ENCODE peak calls at places on chromosomes 16 and 17, in nine cellular contexts. One of them, this sample, is unnamed.

GRCh38 chr17:7557825-7558543 is 566 bp upstream of the TNFSF13 start:
- DNase-seq in naive thymus-derived CD4-positive, alpha-beta T cell: no peak
- DNase-seq in heart left ventricle: peak; percentile 92
- DNase-seq in IMR-90: peak; percentile 49
- DNase-seq in breast epithelium: peak; percentile 95
- DNase-seq in stomach: peak; percentile 96
- DNase-seq in OCI-LY7: peak; percentile 33
- DNase-seq in CD8-positive, alpha-beta T cell: no peak
- DNase-seq in WERI-Rb-1: peak; percentile 30
- DNase-seq in this sample: no peak

GRCh38 chr16:31216552-31217530 is at the start of gene PYDC1:
- DNase-seq in stomach: no peak
- DNase-seq in breast epithelium: no peak
- DNase-seq in CD8-positive, alpha-beta T cell: no peak
- DNase-seq in naive thymus-derived CD4-positive, alpha-beta T cell: no peak
- DNase-seq in IMR-90: no peak
- DNase-seq in heart left ventricle: no peak
- DNase-seq in OCI-LY7: no peak
- DNase-seq in WERI-Rb-1: no peak
- DNase-seq in this sample: no peak

GRCh38 chr17:81035389-81036127 is 607 bp downstream of the BAIAP2 start:
- DNase-seq in stomach: no peak
- DNase-seq in CD8-positive, alpha-beta T cell: no peak
- DNase-seq in heart left ventricle: peak; percentile 69
- DNase-seq in IMR-90: no peak
- DNase-seq in breast epithelium: no peak
- DNase-seq in OCI-LY7: no peak
- DNase-seq in naive thymus-derived CD4-positive, alpha-beta T cell: no peak
- DNase-seq in WERI-Rb-1: peak; percentile 56
- DNase-seq in this sample: no peak

GRCh38 chr16:86508947-86509758 is 1.2 kb upstream of the FOXF1 start:
- DNase-seq in breast epithelium: no peak
- DNase-seq in naive thymus-derived CD4-positive, alpha-beta T cell: no peak
- DNase-seq in IMR-90: peak; percentile 89
- DNase-seq in CD8-positive, alpha-beta T cell: no peak
- DNase-seq in stomach: no peak
- DNase-seq in WERI-Rb-1: no peak
- DNase-seq in heart left ventricle: peak; percentile 82
- DNase-seq in OCI-LY7: no peak
- DNase-seq in this sample: no peak

GRCh38 chr17:45852535-45853297 is 8.0 kb downstream of the SPPL2C start:
- DNase-seq in OCI-LY7: peak; percentile 63
- DNase-seq in CD8-positive, alpha-beta T cell: peak; percentile 31
- DNase-seq in stomach: peak; percentile 63
- DNase-seq in heart left ventricle: no peak
- DNase-seq in breast epithelium: no peak
- DNase-seq in WERI-Rb-1: peak; percentile 76
- DNase-seq in IMR-90: peak; percentile 55
- DNase-seq in naive thymus-derived CD4-positive, alpha-beta T cell: peak; percentile 36
- DNase-seq in this sample: peak; percentile 32

GRCh38 chr16:75810998-75811634 is 84.8 kb upstream of the CPHXL start:
- DNase-seq in breast epithelium: no peak
- DNase-seq in stomach: no peak
- DNase-seq in naive thymus-derived CD4-positive, alpha-beta T cell: no peak
- DNase-seq in WERI-Rb-1: no peak
- DNase-seq in IMR-90: no peak
- DNase-seq in CD8-positive, alpha-beta T cell: no peak
- DNase-seq in OCI-LY7: no peak
- DNase-seq in heart left ventricle: no peak
- DNase-seq in this sample: no peak

GRCh38 chr17:32136856-32137255 is 5.4 kb upstream of the RHOT1 start:
- DNase-seq in breast epithelium: no peak
- DNase-seq in OCI-LY7: peak; percentile 19
- DNase-seq in heart left ventricle: no peak
- DNase-seq in IMR-90: no peak
- DNase-seq in WERI-Rb-1: no peak
- DNase-seq in stomach: no peak
- DNase-seq in CD8-positive, alpha-beta T cell: no peak
- DNase-seq in naive thymus-derived CD4-positive, alpha-beta T cell: no peak
- DNase-seq in this sample: no peak

GRCh38 chr16:65105173-65105572 is 16.7 kb downstream of the CDH11 start:
- DNase-seq in stomach: no peak
- DNase-seq in heart left ventricle: no peak
- DNase-seq in IMR-90: peak; percentile 20
- DNase-seq in naive thymus-derived CD4-positive, alpha-beta T cell: no peak
- DNase-seq in WERI-Rb-1: no peak
- DNase-seq in OCI-LY7: no peak
- DNase-seq in CD8-positive, alpha-beta T cell: no peak
- DNase-seq in breast epithelium: no peak
- DNase-seq in this sample: no peak

GRCh38 chr17:7380321-7380720 is 568 bp upstream of the TNK1 start:
- DNase-seq in breast epithelium: peak; percentile 89
- DNase-seq in naive thymus-derived CD4-positive, alpha-beta T cell: no peak
- DNase-seq in WERI-Rb-1: no peak
- DNase-seq in stomach: peak; percentile 80
- DNase-seq in IMR-90: peak; percentile 47
- DNase-seq in CD8-positive, alpha-beta T cell: no peak
- DNase-seq in heart left ventricle: no peak
- DNase-seq in OCI-LY7: no peak
- DNase-seq in this sample: no peak

GRCh38 chr17:2435181-2435741 is 34.4 kb upstream of the MNT start:
- DNase-seq in WERI-Rb-1: no peak
- DNase-seq in heart left ventricle: no peak
- DNase-seq in OCI-LY7: no peak
- DNase-seq in naive thymus-derived CD4-positive, alpha-beta T cell: no peak
- DNase-seq in CD8-positive, alpha-beta T cell: no peak
- DNase-seq in breast epithelium: no peak
- DNase-seq in IMR-90: peak; percentile 31
- DNase-seq in stomach: no peak
- DNase-seq in this sample: no peak

GRCh38 chr17:13337864-13338371 is 263.8 kb downstream of the HS3ST3A1 start:
- DNase-seq in IMR-90: peak; percentile 78
- DNase-seq in WERI-Rb-1: peak; percentile 41
- DNase-seq in OCI-LY7: peak; percentile 48
- DNase-seq in breast epithelium: no peak
- DNase-seq in CD8-positive, alpha-beta T cell: no peak
- DNase-seq in heart left ventricle: no peak
- DNase-seq in naive thymus-derived CD4-positive, alpha-beta T cell: no peak
- DNase-seq in stomach: no peak
- DNase-seq in this sample: no peak

GRCh38 chr17:55267777-55268648 is 3.3 kb downstream of the HLF start:
- DNase-seq in IMR-90: no peak
- DNase-seq in naive thymus-derived CD4-positive, alpha-beta T cell: no peak
- DNase-seq in breast epithelium: no peak
- DNase-seq in heart left ventricle: no peak
- DNase-seq in CD8-positive, alpha-beta T cell: no peak
- DNase-seq in stomach: no peak
- DNase-seq in OCI-LY7: no peak
- DNase-seq in WERI-Rb-1: no peak
- DNase-seq in this sample: no peak

GRCh38 chr17:69818467-69818866 is 256.6 kb upstream of the KCNJ16 start:
- DNase-seq in WERI-Rb-1: no peak
- DNase-seq in OCI-LY7: no peak
- DNase-seq in breast epithelium: no peak
- DNase-seq in stomach: no peak
- DNase-seq in heart left ventricle: no peak
- DNase-seq in naive thymus-derived CD4-positive, alpha-beta T cell: no peak
- DNase-seq in IMR-90: peak; percentile 30
- DNase-seq in CD8-positive, alpha-beta T cell: no peak
- DNase-seq in this sample: no peak

GRCh38 chr17:1787301-1787902 is 25.5 kb downstream of the SERPINF1 start:
- DNase-seq in breast epithelium: no peak
- DNase-seq in stomach: peak; percentile 43
- DNase-seq in WERI-Rb-1: no peak
- DNase-seq in naive thymus-derived CD4-positive, alpha-beta T cell: no peak
- DNase-seq in CD8-positive, alpha-beta T cell: no peak
- DNase-seq in IMR-90: peak; percentile 96
- DNase-seq in OCI-LY7: no peak
- DNase-seq in heart left ventricle: no peak
- DNase-seq in this sample: no peak

GRCh38 chr17:79027925-79028491 is 4.0 kb downstream of the C1QTNF1 start:
- DNase-seq in naive thymus-derived CD4-positive, alpha-beta T cell: no peak
- DNase-seq in heart left ventricle: peak; percentile 61
- DNase-seq in OCI-LY7: no peak
- DNase-seq in WERI-Rb-1: no peak
- DNase-seq in stomach: no peak
- DNase-seq in breast epithelium: peak; percentile 53
- DNase-seq in CD8-positive, alpha-beta T cell: no peak
- DNase-seq in IMR-90: no peak
- DNase-seq in this sample: no peak

GRCh38 chr17:83182620-83183063 is 103.2 kb downstream of the METRNL start:
- DNase-seq in heart left ventricle: no peak
- DNase-seq in breast epithelium: peak; percentile 50
- DNase-seq in OCI-LY7: no peak
- DNase-seq in IMR-90: no peak
- DNase-seq in CD8-positive, alpha-beta T cell: no peak
- DNase-seq in stomach: no peak
- DNase-seq in WERI-Rb-1: peak; percentile 9
- DNase-seq in naive thymus-derived CD4-positive, alpha-beta T cell: no peak
- DNase-seq in this sample: no peak

GRCh38 chr16:49876716-49877129 is 20.8 kb upstream of the ZNF423 start:
- DNase-seq in heart left ventricle: peak; percentile 89
- DNase-seq in breast epithelium: peak; percentile 59
- DNase-seq in IMR-90: no peak
- DNase-seq in CD8-positive, alpha-beta T cell: no peak
- DNase-seq in stomach: peak; percentile 68
- DNase-seq in WERI-Rb-1: peak; percentile 74
- DNase-seq in OCI-LY7: no peak
- DNase-seq in naive thymus-derived CD4-positive, alpha-beta T cell: no peak
- DNase-seq in this sample: no peak

GRCh38 chr16:14564323-14564722 is 65.7 kb downstream of the PARN start:
- DNase-seq in naive thymus-derived CD4-positive, alpha-beta T cell: no peak
- DNase-seq in stomach: peak; percentile 65
- DNase-seq in breast epithelium: no peak
- DNase-seq in IMR-90: no peak
- DNase-seq in WERI-Rb-1: no peak
- DNase-seq in heart left ventricle: no peak
- DNase-seq in OCI-LY7: no peak
- DNase-seq in CD8-positive, alpha-beta T cell: no peak
- DNase-seq in this sample: no peak

DNA sequence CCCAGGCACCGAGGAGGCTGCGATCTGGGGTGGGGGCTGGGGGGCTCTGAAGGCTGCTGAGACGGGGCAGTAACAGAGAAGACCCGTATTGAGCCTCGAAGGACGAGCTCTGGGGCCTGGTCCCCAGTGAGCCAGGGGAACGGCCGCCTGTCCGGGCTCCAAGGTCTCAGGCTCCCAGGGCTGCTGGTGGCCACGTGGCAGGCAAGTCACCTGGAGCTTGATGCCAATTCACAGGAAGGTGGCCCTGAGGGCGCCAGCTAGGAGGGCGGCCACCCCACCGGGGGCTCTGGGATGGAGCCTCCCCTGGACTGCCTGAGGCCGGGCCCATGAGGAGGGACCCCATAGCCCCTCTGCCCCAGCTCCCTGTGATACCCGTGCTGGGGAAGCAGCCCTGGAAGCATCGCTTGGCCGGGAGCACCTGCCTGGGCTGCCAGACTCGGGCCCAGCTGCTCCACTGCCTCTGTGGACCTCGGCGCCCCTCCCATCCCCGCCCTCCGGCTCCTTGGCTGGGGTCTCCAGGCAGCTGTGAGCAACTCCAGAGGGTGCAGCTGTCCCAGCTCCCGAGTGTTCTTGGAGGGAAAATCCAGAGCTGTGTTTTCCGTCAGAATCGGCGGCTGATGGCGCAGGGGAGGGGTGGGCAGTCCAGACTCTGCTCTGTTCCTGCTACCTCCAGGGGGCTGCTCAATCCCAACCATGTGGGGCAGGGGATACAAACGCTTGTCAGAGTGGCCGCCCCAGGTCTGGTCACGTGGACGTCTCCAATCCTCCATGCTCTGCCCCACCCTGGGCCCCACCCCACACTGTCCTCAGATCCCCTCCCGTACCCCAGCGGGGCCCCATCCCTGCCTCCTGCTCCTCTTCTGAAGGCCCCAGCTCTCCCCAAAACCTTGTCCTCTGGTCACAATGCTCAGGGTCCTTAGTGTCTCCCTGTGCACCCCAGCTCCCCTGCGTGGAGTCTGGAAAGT is 67.2 kb upstream of the GNG13 start:
- DNase-seq in CD8-positive, alpha-beta T cell: no peak
- DNase-seq in breast epithelium: no peak
- DNase-seq in stomach: no peak
- DNase-seq in heart left ventricle: peak; percentile 57
- DNase-seq in IMR-90: no peak
- DNase-seq in naive thymus-derived CD4-positive, alpha-beta T cell: no peak
- DNase-seq in WERI-Rb-1: no peak
- DNase-seq in OCI-LY7: no peak
- DNase-seq in this sample: no peak
- H3K9me3 ChIP-seq in CD8-positive, alpha-beta T cell: no peaks in the 10 kb centered on the region
- H3K9me3 ChIP-seq in breast epithelium: no peaks in the 10 kb centered on the region
- H3K9me3 ChIP-seq in stomach: no peaks in the 10 kb centered on the region
- H3K9me3 ChIP-seq in heart left ventricle: no peaks in the 10 kb centered on the region
- H3K9me3 ChIP-seq in IMR-90: no peaks in the 10 kb centered on the region
- H3K9me3 ChIP-seq in naive thymus-derived CD4-positive, alpha-beta T cell: no peaks in the 10 kb centered on the region
- H3K9me3 ChIP-seq in WERI-Rb-1: no peaks in the 10 kb centered on the region
- H3K9me3 ChIP-seq in OCI-LY7: no peaks in the 10 kb centered on the region
- H3K9me3 ChIP-seq in this sample: no peaks in the 10 kb centered on the region

GRCh38 chr17:5097101-5097834 is 14.4 kb downstream of the ZNF232 start:
- DNase-seq in WERI-Rb-1: peak; percentile 94
- DNase-seq in OCI-LY7: no peak
- DNase-seq in breast epithelium: no peak
- DNase-seq in heart left ventricle: peak; percentile 84
- DNase-seq in naive thymus-derived CD4-positive, alpha-beta T cell: no peak
- DNase-seq in CD8-positive, alpha-beta T cell: peak; percentile 36
- DNase-seq in stomach: peak; percentile 30
- DNase-seq in IMR-90: no peak
- DNase-seq in this sample: no peak

GRCh38 chr17:5092139-5093010 is 14.1 kb downstream of the ZFP3 start:
- DNase-seq in WERI-Rb-1: no peak
- DNase-seq in IMR-90: no peak
- DNase-seq in breast epithelium: no peak
- DNase-seq in OCI-LY7: no peak
- DNase-seq in heart left ventricle: no peak
- DNase-seq in CD8-positive, alpha-beta T cell: no peak
- DNase-seq in stomach: no peak
- DNase-seq in naive thymus-derived CD4-positive, alpha-beta T cell: no peak
- DNase-seq in this sample: no peak
- H3K9me3 ChIP-seq in WERI-Rb-1: peaks cover 54% of the 10 kb centered on the region
- H3K9me3 ChIP-seq in IMR-90: peaks cover 84% of the 10 kb centered on the region
- H3K9me3 ChIP-seq in breast epithelium: peaks cover 98% of the 10 kb centered on the region
- H3K9me3 ChIP-seq in OCI-LY7: peaks cover 73% of the 10 kb centered on the region
- H3K9me3 ChIP-seq in heart left ventricle: peaks cover 40% of the 10 kb centered on the region
- H3K9me3 ChIP-seq in CD8-positive, alpha-beta T cell: peaks cover 69% of the 10 kb centered on the region
- H3K9me3 ChIP-seq in stomach: peaks cover 78% of the 10 kb centered on the region
- H3K9me3 ChIP-seq in naive thymus-derived CD4-positive, alpha-beta T cell: peaks cover 52% of the 10 kb centered on the region
- H3K9me3 ChIP-seq in this sample: peaks cover 57% of the 10 kb centered on the region

GRCh38 chr16:3389663-3390338 is 11.0 kb downstream of the ZSCAN32 start:
- DNase-seq in stomach: no peak
- DNase-seq in OCI-LY7: peak; percentile 27
- DNase-seq in WERI-Rb-1: no peak
- DNase-seq in naive thymus-derived CD4-positive, alpha-beta T cell: no peak
- DNase-seq in CD8-positive, alpha-beta T cell: no peak
- DNase-seq in IMR-90: no peak
- DNase-seq in heart left ventricle: no peak
- DNase-seq in breast epithelium: no peak
- DNase-seq in this sample: no peak
- H3K9me3 ChIP-seq in stomach: peaks cover 38% of the 10 kb centered on the region
- H3K9me3 ChIP-seq in OCI-LY7: no peaks in the 10 kb centered on the region
- H3K9me3 ChIP-seq in WERI-Rb-1: peaks cover 6% of the 10 kb centered on the region
- H3K9me3 ChIP-seq in naive thymus-derived CD4-positive, alpha-beta T cell: peaks cover 17% of the 10 kb centered on the region
- H3K9me3 ChIP-seq in CD8-positive, alpha-beta T cell: peaks cover 25% of the 10 kb centered on the region
- H3K9me3 ChIP-seq in IMR-90: peaks cover 53% of the 10 kb centered on the region
- H3K9me3 ChIP-seq in heart left ventricle: peaks cover 12% of the 10 kb centered on the region
- H3K9me3 ChIP-seq in breast epithelium: peaks cover 82% of the 10 kb centered on the region
- H3K9me3 ChIP-seq in this sample: peaks cover 36% of the 10 kb centered on the region

GRCh38 chr16:4141604-4142003 is 25.4 kb upstream of the ADCY9 start:
- DNase-seq in breast epithelium: no peak
- DNase-seq in heart left ventricle: peak; percentile 10
- DNase-seq in IMR-90: no peak
- DNase-seq in WERI-Rb-1: no peak
- DNase-seq in stomach: no peak
- DNase-seq in CD8-positive, alpha-beta T cell: no peak
- DNase-seq in naive thymus-derived CD4-positive, alpha-beta T cell: no peak
- DNase-seq in OCI-LY7: no peak
- DNase-seq in this sample: no peak
- H3K9me3 ChIP-seq in breast epithelium: no peaks in the 10 kb centered on the region
- H3K9me3 ChIP-seq in heart left ventricle: no peaks in the 10 kb centered on the region
- H3K9me3 ChIP-seq in IMR-90: peaks cover 11% of the 10 kb centered on the region
- H3K9me3 ChIP-seq in WERI-Rb-1: peaks cover 17% of the 10 kb centered on the region
- H3K9me3 ChIP-seq in stomach: no peaks in the 10 kb centered on the region
- H3K9me3 ChIP-seq in CD8-positive, alpha-beta T cell: no peaks in the 10 kb centered on the region
- H3K9me3 ChIP-seq in naive thymus-derived CD4-positive, alpha-beta T cell: no peaks in the 10 kb centered on the region
- H3K9me3 ChIP-seq in OCI-LY7: no peaks in the 10 kb centered on the region
- H3K9me3 ChIP-seq in this sample: no peaks in the 10 kb centered on the region

This sample was measured in T-helper 17 cell.